ENCODE peak calls at places on chromosomes 4 and X, in eight cellular contexts. V is GM03348, I is AG04449, L is activated T-helper 1 cell treated with Interleukin-2 at 50 U/mL for 16 hours, G is pons, A is brain microvascular endothelial cell, D is ACHN, R is mucosa of gallbladder. N is an unnamed sample.
A peak's percentile ranks its signal among the peaks of the same experiment; 100 is the strongest.

GRCh38 chr4:163107754-163108153 is 58.9 kb downstream of the NAF1 start:
- DNase-seq in V (no peak), I (no peak), L (no peak), G (no peak), A (peak; percentile 27), D (peak; percentile 50), R (no peak), N (no peak)

GRCh38 chr4:55837903-55838302 is 15.5 kb upstream of the EXOC1 start:
- DNase-seq in V (no peak), I (no peak), L (no peak), G (no peak), A (no peak), D (no peak), R (no peak), N (no peak)

GRCh38 chrX:140572724-140573123 is 67.9 kb upstream of the SOX3 start:
- DNase-seq in V (peak; percentile 25), I (no peak), L (no peak), G (peak; percentile 32), A (peak; percentile 8), D (peak; percentile 17), R (peak; percentile 37), N (no peak)

GRCh38 chr4:54539500-54540029 is 118.2 kb upstream of the KIT start:
- DNase-seq in V (peak; percentile 74), I (no peak), L (no peak), G (peak; percentile 24), A (peak; percentile 45), D (peak; percentile 42), R (peak; percentile 43), N (no peak)

GRCh38 chrX:129529685-129530281 is 6.5 kb upstream of the SMARCA1 start:
- DNase-seq in V (no peak), I (no peak), L (no peak), G (no peak), A (no peak), D (no peak), R (no peak), N (no peak)

GRCh38 chrX:555589-556220 is 74.9 kb upstream of the SHOX start:
- DNase-seq in V (no peak), I (no peak), L (no peak), G (no peak), A (no peak), D (no peak), R (no peak), N (no peak)

GRCh38 chr4:88159137-88159725 is 792 bp upstream of the ABCG2 start:
- DNase-seq in V (peak; percentile 29), I (no peak), L (no peak), G (no peak), A (no peak), D (no peak), R (peak; percentile 12), N (no peak)

GRCh38 chr4:169270156-169270809 is 473 bp downstream of the SH3RF1 start:
- DNase-seq in V (peak; percentile 55), I (no peak), L (no peak), G (peak; percentile 38), A (no peak), D (peak; percentile 35), R (peak; percentile 42), N (no peak)

GRCh38 chr4:26323807-26324206 is 3.0 kb downstream of the RBPJ start:
- DNase-seq in V (peak; percentile 17), I (no peak), L (no peak), G (no peak), A (no peak), D (no peak), R (no peak), N (no peak)

GRCh38 chr4:15436515-15436914 is 8.7 kb downstream of the C1QTNF7 start:
- DNase-seq in V (no peak), I (no peak), L (no peak), G (peak; percentile 46), A (peak; percentile 33), D (no peak), R (no peak), N (no peak)

GRCh38 chrX:145821291-145821897 is 3.8 kb downstream of the SLITRK2 start:
- DNase-seq in V (no peak), I (no peak), L (no peak), G (peak; percentile 68), A (no peak), D (no peak), R (no peak), N (no peak)

GRCh38 chrX:137432609-137433008 is 133.3 kb upstream of the ZIC3 start:
- DNase-seq in V (no peak), I (no peak), L (no peak), G (peak; percentile 2), A (no peak), D (peak; percentile 1), R (no peak), N (no peak)

GRCh38 chrX:626745-627509 is 3.7 kb upstream of the SHOX start:
- DNase-seq in V (no peak), I (no peak), L (no peak), G (no peak), A (no peak), D (no peak), R (peak; percentile 1), N (no peak)

GRCh38 chr4:1055721-1056590 is 44.5 kb downstream of the FGFRL1 start:
- DNase-seq in V (peak; percentile 64), I (no peak), L (peak; percentile 71), G (no peak), A (no peak), D (no peak), R (peak; percentile 45), N (peak; percentile 57)

GRCh38 chrX:78092296-78092695 is 11.8 kb upstream of the PGK1 start:
- DNase-seq in V (peak; percentile 16), I (no peak), L (no peak), G (no peak), A (peak; percentile 29), D (peak; percentile 47), R (no peak), N (no peak)

GRCh38 chr4:98746530-98746929 is 88.1 kb upstream of the TSPAN5 start:
- DNase-seq in V (no peak), I (no peak), L (no peak), G (no peak), A (peak; percentile 40), D (no peak), R (no peak), N (no peak)